ENCODE peak calls at places on chromosomes 1 and 21, in six cellular contexts. J is left cardiac atrium; V is HT1080; M is central memory CD4-positive, alpha-beta T cell; Q is NCI-H2081; G is lower lobe of right lung. Y is an unnamed sample.

GRCh38 chr1:41863683-41864082 is 55.0 kb downstream of the HIVEP3 start:
- DNase-seq in V (no peak), G (no peak), J (no peak), Q (no peak), M (no peak), Y (no peak)

GRCh38 chr1:91846007-91846620 is 39.8 kb downstream of the TGFBR3 start:
- DNase-seq in G (no peak), V (no peak), J (peak; percentile 53), M (no peak), Q (peak; percentile 94), Y (peak; percentile 83)

GRCh38 chr1:162056043-162056442 is 13.4 kb upstream of the NOS1AP start:
- DNase-seq in Q (peak; percentile 89), V (peak; percentile 74), M (peak; percentile 12), J (peak; percentile 56), G (peak; percentile 61), Y (peak; percentile 56)

GRCh38 chr1:27542463-27543273 is 52.7 kb upstream of the WASF2 start:
- DNase-seq in Q (no peak), G (no peak), M (no peak), J (peak; percentile 59), V (peak; percentile 94), Y (peak; percentile 47)

GRCh38 chr1:2624735-2625300 is 8.0 kb downstream of the MMEL1 start:
- DNase-seq in V (peak; percentile 38), M (no peak), Q (no peak), G (no peak), J (no peak), Y (no peak)

GRCh38 chr1:209430107-209430506 is 153.4 kb upstream of the CAMK1G start:
- DNase-seq in V (no peak), M (no peak), Q (no peak), J (no peak), G (no peak), Y (no peak)

GRCh38 chr1:11194407-11195176 is 5.4 kb downstream of the ANGPTL7 start:
- DNase-seq in Q (no peak), V (no peak), M (no peak), G (no peak), J (no peak), Y (no peak)

GRCh38 chr1:228362884-228363450 is 43.7 kb downstream of the TRIM11 start:
- DNase-seq in V (no peak), J (no peak), Q (no peak), M (no peak), G (peak; percentile 9), Y (no peak)

GRCh38 chr1:15000671-15001070 is 152.9 kb upstream of the TMEM51 start:
- DNase-seq in J (no peak), M (no peak), Q (no peak), G (no peak), V (no peak), Y (no peak)

GRCh38 chr1:58848818-58849411 is 65.1 kb upstream of the JUN start:
- DNase-seq in G (no peak), V (peak; percentile 100), J (peak; percentile 88), M (no peak), Q (no peak), Y (peak; percentile 100)

GRCh38 chr1:226895644-226896043 is 25.2 kb downstream of the PSEN2 start:
- DNase-seq in Q (no peak), G (no peak), J (no peak), V (no peak), M (no peak), Y (no peak)

GRCh38 chr1:185017966-185018365 is 27.4 kb upstream of the RNF2 start:
- DNase-seq in V (no peak), Q (no peak), J (no peak), M (no peak), G (no peak), Y (no peak)

GRCh38 chr1:227390525-227390924 is 72.2 kb upstream of the CDC42BPA start:
- DNase-seq in G (no peak), M (no peak), Q (no peak), V (no peak), J (no peak), Y (no peak)

GRCh38 chr1:196896355-196896754 is 8.5 kb downstream of the CFHR4 start:
- DNase-seq in J (no peak), Q (no peak), G (no peak), M (no peak), V (no peak), Y (no peak)

GRCh38 chr1:31152181-31152768 is 86.8 kb upstream of the PUM1 start:
- DNase-seq in G (no peak), M (no peak), V (peak; percentile 59), J (no peak), Q (no peak), Y (peak; percentile 97)

GRCh38 chr1:14282583-14283186 is 315.8 kb upstream of the KAZN start:
- DNase-seq in V (peak; percentile 8), J (no peak), G (no peak), Q (no peak), M (no peak), Y (peak; percentile 84)

GRCh38 chr1:248627971-248628844 is 6.7 kb downstream of the OR2T11 start:
- DNase-seq in Q (no peak), J (no peak), G (no peak), V (no peak), M (no peak), Y (no peak)

GRCh38 chr1:10252508-10252907 is 42.1 kb downstream of the KIF1B start:
- DNase-seq in M (no peak), J (no peak), Q (no peak), G (no peak), V (peak; percentile 78), Y (peak; percentile 43)

GRCh38 chr1:220819627-220820026 is 32.9 kb downstream of the MTARC1 start:
- DNase-seq in J (no peak), Q (no peak), M (no peak), G (no peak), V (no peak), Y (peak; percentile 10)

GRCh38 chr1:53763911-53764310 is 24.9 kb upstream of the GLIS1 start:
- DNase-seq in G (no peak), J (no peak), M (no peak), V (no peak), Q (no peak), Y (no peak)

GRCh38 chr1:87141556-87141955 is 187.1 kb upstream of the LMO4 start:
- DNase-seq in M (no peak), J (no peak), G (no peak), V (no peak), Q (no peak), Y (no peak)

GRCh38 chr1:109547412-109548320 is 749 bp upstream of the GNAI3 start:
- DNase-seq in Q (no peak), G (no peak), V (no peak), J (no peak), M (peak; percentile 8), Y (peak; percentile 25)

GRCh38 chr1:15125101-15125745 is 28.3 kb upstream of the TMEM51 start:
- DNase-seq in M (no peak), V (no peak), Q (no peak), G (no peak), J (no peak), Y (no peak)

GRCh38 chr1:5906116-5906515 is 86.1 kb downstream of the NPHP4 start:
- DNase-seq in M (no peak), J (no peak), Q (no peak), V (no peak), G (no peak), Y (no peak)

GRCh38 chr1:242426271-242426905 is 98.1 kb downstream of the PLD5 start:
- DNase-seq in Q (peak; percentile 54), G (no peak), V (no peak), J (no peak), M (no peak), Y (no peak)

GRCh38 chr21:41746744-41747006 is 20.2 kb downstream of the RIPK4 start:
- DNase-seq in J (no peak), V (no peak), M (no peak), Q (no peak), G (no peak), Y (no peak)

GRCh38 chr1:186828612-186829542 is at the start of gene PLA2G4A:
- DNase-seq in G (peak; percentile 69), Q (no peak), V (peak; percentile 20), J (peak; percentile 53), M (no peak), Y (peak; percentile 82)

GRCh38 chr1:10658396-10659066 is 137.9 kb downstream of the CASZ1 start:
- DNase-seq in G (no peak), M (no peak), V (no peak), J (no peak), Q (no peak), Y (no peak)

GRCh38 chr1:179984101-179984500 is 29.5 kb downstream of the CEP350 start:
- DNase-seq in V (no peak), G (no peak), M (no peak), Q (no peak), J (no peak), Y (no peak)

GRCh38 chr1:55127827-55128343 is 87.3 kb downstream of the USP24 start:
- DNase-seq in M (no peak), G (no peak), Q (no peak), V (peak; percentile 73), J (no peak), Y (peak; percentile 49)

GRCh38 chr1:214439352-214440119 is 111.9 kb downstream of the PTPN14 start:
- DNase-seq in J (no peak), M (no peak), V (no peak), G (no peak), Q (peak; percentile 84), Y (peak; percentile 98)